ENCODE peak calls at places on chromosomes 12 and 14, in five cellular contexts. One of them, this sample, is unnamed.

GRCh38 chr12:65999564-66000280 is 130.8 kb downstream of the LLPH start:
- DNase-seq in NCI-H1417 treated with DMSO at 0.1 percent for 48 hours: no peak
- DNase-seq in lower leg skin: no peak
- DNase-seq in naive thymus-derived CD8-positive, alpha-beta T cell: no peak
- DNase-seq in OCI-LY7: no peak
- DNase-seq in this sample: no peak

GRCh38 chr12:50882563-50882962 is 39.8 kb downstream of the TMPRSS12 start:
- DNase-seq in naive thymus-derived CD8-positive, alpha-beta T cell: no peak
- DNase-seq in lower leg skin: no peak
- DNase-seq in NCI-H1417 treated with DMSO at 0.1 percent for 48 hours: no peak
- DNase-seq in OCI-LY7: no peak
- DNase-seq in this sample: no peak

GRCh38 chr14:100755649-100756048 is 29.0 kb downstream of the DLK1 start:
- DNase-seq in lower leg skin: no peak
- DNase-seq in OCI-LY7: no peak
- DNase-seq in naive thymus-derived CD8-positive, alpha-beta T cell: no peak
- DNase-seq in NCI-H1417 treated with DMSO at 0.1 percent for 48 hours: no peak
- DNase-seq in this sample: no peak

GRCh38 chr12:56679834-56680575 is 8.1 kb downstream of the PTGES3 start:
- DNase-seq in naive thymus-derived CD8-positive, alpha-beta T cell: no peak
- DNase-seq in lower leg skin: peak
- DNase-seq in OCI-LY7: no peak
- DNase-seq in NCI-H1417 treated with DMSO at 0.1 percent for 48 hours: no peak
- DNase-seq in this sample: no peak

GRCh38 chr12:12158858-12159257 is 88.1 kb downstream of the BCL2L14 start:
- DNase-seq in naive thymus-derived CD8-positive, alpha-beta T cell: no peak
- DNase-seq in NCI-H1417 treated with DMSO at 0.1 percent for 48 hours: no peak
- DNase-seq in OCI-LY7: no peak
- DNase-seq in lower leg skin: no peak
- DNase-seq in this sample: no peak

GRCh38 chr14:55103005-55103640 is 25.9 kb upstream of the LGALS3 start:
- DNase-seq in OCI-LY7: peak
- DNase-seq in lower leg skin: peak
- DNase-seq in NCI-H1417 treated with DMSO at 0.1 percent for 48 hours: no peak
- DNase-seq in naive thymus-derived CD8-positive, alpha-beta T cell: peak
- DNase-seq in this sample: peak

GRCh38 chr12:110733857-110734373 is 8.8 kb downstream of the PPP1CC start:
- DNase-seq in lower leg skin: peak
- DNase-seq in OCI-LY7: no peak
- DNase-seq in NCI-H1417 treated with DMSO at 0.1 percent for 48 hours: no peak
- DNase-seq in naive thymus-derived CD8-positive, alpha-beta T cell: no peak
- DNase-seq in this sample: no peak

GRCh38 chr12:3161861-3162260 is 84.7 kb downstream of the TSPAN9 start:
- DNase-seq in naive thymus-derived CD8-positive, alpha-beta T cell: no peak
- DNase-seq in lower leg skin: no peak
- DNase-seq in OCI-LY7: no peak
- DNase-seq in NCI-H1417 treated with DMSO at 0.1 percent for 48 hours: no peak
- DNase-seq in this sample: no peak

GRCh38 chr12:75877588-75878381 is 153.8 kb downstream of the PHLDA1 start:
- DNase-seq in NCI-H1417 treated with DMSO at 0.1 percent for 48 hours: peak
- DNase-seq in OCI-LY7: no peak
- DNase-seq in naive thymus-derived CD8-positive, alpha-beta T cell: no peak
- DNase-seq in lower leg skin: no peak
- DNase-seq in this sample: no peak

GRCh38 chr14:51006781-51007211 is 62.5 kb upstream of the PYGL start:
- DNase-seq in OCI-LY7: no peak
- DNase-seq in NCI-H1417 treated with DMSO at 0.1 percent for 48 hours: no peak
- DNase-seq in naive thymus-derived CD8-positive, alpha-beta T cell: no peak
- DNase-seq in lower leg skin: no peak
- DNase-seq in this sample: no peak

GRCh38 chr12:62192486-62193250 is 67.5 kb upstream of the USP15 start:
- DNase-seq in lower leg skin: no peak
- DNase-seq in OCI-LY7: peak
- DNase-seq in naive thymus-derived CD8-positive, alpha-beta T cell: peak
- DNase-seq in NCI-H1417 treated with DMSO at 0.1 percent for 48 hours: peak
- DNase-seq in this sample: peak

GRCh38 chr14:51079085-51079484 is 15.8 kb downstream of the TRIM9 start:
- DNase-seq in OCI-LY7: no peak
- DNase-seq in naive thymus-derived CD8-positive, alpha-beta T cell: no peak
- DNase-seq in lower leg skin: no peak
- DNase-seq in NCI-H1417 treated with DMSO at 0.1 percent for 48 hours: no peak
- DNase-seq in this sample: no peak

GRCh38 chr14:68363841-68364711 is 428.8 kb downstream of the ZFP36L1 start:
- DNase-seq in OCI-LY7: no peak
- DNase-seq in lower leg skin: peak
- DNase-seq in NCI-H1417 treated with DMSO at 0.1 percent for 48 hours: no peak
- DNase-seq in naive thymus-derived CD8-positive, alpha-beta T cell: no peak
- DNase-seq in this sample: no peak

GRCh38 chr14:105019861-105020814 is 745 bp downstream of the CDCA4 start:
- DNase-seq in NCI-H1417 treated with DMSO at 0.1 percent for 48 hours: no peak
- DNase-seq in OCI-LY7: peak
- DNase-seq in naive thymus-derived CD8-positive, alpha-beta T cell: peak
- DNase-seq in lower leg skin: no peak
- DNase-seq in this sample: peak

GRCh38 chr12:22333186-22333745 is 1.2 kb downstream of the ST8SIA1 start:
- DNase-seq in lower leg skin: no peak
- DNase-seq in OCI-LY7: no peak
- DNase-seq in naive thymus-derived CD8-positive, alpha-beta T cell: no peak
- DNase-seq in NCI-H1417 treated with DMSO at 0.1 percent for 48 hours: no peak
- DNase-seq in this sample: no peak

GRCh38 chr12:1826401-1826800 is 6.0 kb downstream of the LRTM2 start:
- DNase-seq in OCI-LY7: no peak
- DNase-seq in naive thymus-derived CD8-positive, alpha-beta T cell: no peak
- DNase-seq in NCI-H1417 treated with DMSO at 0.1 percent for 48 hours: no peak
- DNase-seq in lower leg skin: no peak
- DNase-seq in this sample: no peak

GRCh38 chr14:56487761-56488160 is 91.8 kb upstream of the TMEM260 start:
- DNase-seq in OCI-LY7: no peak
- DNase-seq in lower leg skin: no peak
- DNase-seq in naive thymus-derived CD8-positive, alpha-beta T cell: no peak
- DNase-seq in NCI-H1417 treated with DMSO at 0.1 percent for 48 hours: no peak
- DNase-seq in this sample: no peak

GRCh38 chr12:44459569-44459968 is 416.5 kb downstream of the NELL2 start:
- DNase-seq in lower leg skin: no peak
- DNase-seq in OCI-LY7: no peak
- DNase-seq in NCI-H1417 treated with DMSO at 0.1 percent for 48 hours: no peak
- DNase-seq in naive thymus-derived CD8-positive, alpha-beta T cell: no peak
- DNase-seq in this sample: no peak

GRCh38 chr12:92145481-92145730 is 240 bp downstream of the BTG1 start:
- DNase-seq in NCI-H1417 treated with DMSO at 0.1 percent for 48 hours: no peak
- DNase-seq in OCI-LY7: no peak
- DNase-seq in naive thymus-derived CD8-positive, alpha-beta T cell: no peak
- DNase-seq in lower leg skin: no peak
- DNase-seq in this sample: no peak

GRCh38 chr14:89249296-89249565 is 167.8 kb downstream of the FOXN3 start:
- DNase-seq in lower leg skin: no peak
- DNase-seq in naive thymus-derived CD8-positive, alpha-beta T cell: no peak
- DNase-seq in OCI-LY7: no peak
- DNase-seq in NCI-H1417 treated with DMSO at 0.1 percent for 48 hours: no peak
- DNase-seq in this sample: no peak

GRCh38 chr12:11171145-11171952 is at the start of gene SMIM10L1:
- DNase-seq in naive thymus-derived CD8-positive, alpha-beta T cell: peak
- DNase-seq in lower leg skin: peak
- DNase-seq in OCI-LY7: peak
- DNase-seq in NCI-H1417 treated with DMSO at 0.1 percent for 48 hours: peak
- DNase-seq in this sample: peak

GRCh38 chr12:122845041-122845864 is 10.0 kb downstream of the HIP1R start:
- DNase-seq in lower leg skin: no peak
- DNase-seq in naive thymus-derived CD8-positive, alpha-beta T cell: no peak
- DNase-seq in OCI-LY7: no peak
- DNase-seq in NCI-H1417 treated with DMSO at 0.1 percent for 48 hours: no peak
- DNase-seq in this sample: no peak

GRCh38 chr14:51636109-51636508 is 15.6 kb upstream of the FRMD6 start:
- DNase-seq in lower leg skin: no peak
- DNase-seq in naive thymus-derived CD8-positive, alpha-beta T cell: no peak
- DNase-seq in NCI-H1417 treated with DMSO at 0.1 percent for 48 hours: no peak
- DNase-seq in OCI-LY7: no peak
- DNase-seq in this sample: no peak

GRCh38 chr14:52033131-52033642 is 35.7 kb downstream of the NID2 start:
- DNase-seq in lower leg skin: no peak
- DNase-seq in OCI-LY7: no peak
- DNase-seq in naive thymus-derived CD8-positive, alpha-beta T cell: no peak
- DNase-seq in NCI-H1417 treated with DMSO at 0.1 percent for 48 hours: no peak
- DNase-seq in this sample: no peak

GRCh38 chr14:21846227-21846885 is 172.7 kb upstream of the OR4E1 start:
- DNase-seq in NCI-H1417 treated with DMSO at 0.1 percent for 48 hours: no peak
- DNase-seq in OCI-LY7: peak
- DNase-seq in lower leg skin: no peak
- DNase-seq in naive thymus-derived CD8-positive, alpha-beta T cell: peak
- DNase-seq in this sample: peak

GRCh38 chr14:35240233-35240632 is 51.9 kb upstream of the PSMA6 start:
- DNase-seq in NCI-H1417 treated with DMSO at 0.1 percent for 48 hours: no peak
- DNase-seq in naive thymus-derived CD8-positive, alpha-beta T cell: no peak
- DNase-seq in OCI-LY7: no peak
- DNase-seq in lower leg skin: no peak
- DNase-seq in this sample: no peak

This sample was measured in GM12865.